ENCODE peak calls at places on chromosome 21, in six cellular contexts. B is A549, W is K562, J is esophagus muscularis mucosa, T is ovary, Y is stomach. E is an unnamed sample.
A peak's percentile ranks its signal among the peaks of the same experiment; 100 is the strongest.

GRCh38 chr21:36166705-36167104 is 10.1 kb downstream of the DOP1B start:
- DNase-seq in B (no peak), W (peak; percentile 45), J (no peak), T (no peak), Y (no peak), E (no peak)

GRCh38 chr21:29233611-29234540 is 64.8 kb upstream of the BACH1 start:
- DNase-seq in B (no peak), W (no peak), J (no peak), T (no peak), Y (no peak), E (no peak)

GRCh38 chr21:28336299-28336698 is 656.4 kb downstream of the LTN1 start:
- DNase-seq in B (peak; percentile 11), W (no peak), J (no peak), T (no peak), Y (peak; percentile 26), E (no peak)

GRCh38 chr21:28480091-28480869 is 512.4 kb downstream of the LTN1 start:
- DNase-seq in B (no peak), W (no peak), J (no peak), T (no peak), Y (no peak), E (no peak)

GRCh38 chr21:46127239-46128105 is 27.9 kb downstream of the FTCD start:
- DNase-seq in B (no peak), W (no peak), J (no peak), T (peak; percentile 31), Y (no peak), E (peak; percentile 11)

GRCh38 chr21:35643176-35643575 is 417.1 kb downstream of the SETD4 start:
- DNase-seq in B (no peak), W (no peak), J (peak; percentile 74), T (no peak), Y (no peak), E (no peak)

GRCh38 chr21:46229133-46229922 is 754 bp upstream of the LSS start:
- DNase-seq in B (no peak), W (peak; percentile 71), J (no peak), T (peak; percentile 76), Y (no peak), E (no peak)

GRCh38 chr21:30829659-30830058 is at the start of gene KRTAP7-1:
- DNase-seq in B (no peak), W (no peak), J (no peak), T (no peak), Y (no peak), E (no peak)

GRCh38 chr21:37546949-37547614 is 180.5 kb downstream of the DYRK1A start:
- DNase-seq in B (no peak), W (peak; percentile 57), J (no peak), T (no peak), Y (no peak), E (no peak)

GRCh38 chr21:26709090-26709489 is 136.0 kb upstream of the CYYR1 start:
- DNase-seq in B (no peak), W (no peak), J (no peak), T (no peak), Y (no peak), E (no peak)

GRCh38 chr21:14114251-14114650 is 96.5 kb downstream of the LIPI start:
- DNase-seq in B (no peak), W (no peak), J (no peak), T (no peak), Y (no peak), E (no peak)

GRCh38 chr21:40689816-40690215 is 157.1 kb downstream of the DSCAM start:
- DNase-seq in B (no peak), W (no peak), J (no peak), T (no peak), Y (no peak), E (no peak)

GRCh38 chr21:29701676-29702075 is 238.1 kb downstream of the GRIK1 start:
- DNase-seq in B (no peak), W (no peak), J (no peak), T (no peak), Y (no peak), E (no peak)

DNA sequence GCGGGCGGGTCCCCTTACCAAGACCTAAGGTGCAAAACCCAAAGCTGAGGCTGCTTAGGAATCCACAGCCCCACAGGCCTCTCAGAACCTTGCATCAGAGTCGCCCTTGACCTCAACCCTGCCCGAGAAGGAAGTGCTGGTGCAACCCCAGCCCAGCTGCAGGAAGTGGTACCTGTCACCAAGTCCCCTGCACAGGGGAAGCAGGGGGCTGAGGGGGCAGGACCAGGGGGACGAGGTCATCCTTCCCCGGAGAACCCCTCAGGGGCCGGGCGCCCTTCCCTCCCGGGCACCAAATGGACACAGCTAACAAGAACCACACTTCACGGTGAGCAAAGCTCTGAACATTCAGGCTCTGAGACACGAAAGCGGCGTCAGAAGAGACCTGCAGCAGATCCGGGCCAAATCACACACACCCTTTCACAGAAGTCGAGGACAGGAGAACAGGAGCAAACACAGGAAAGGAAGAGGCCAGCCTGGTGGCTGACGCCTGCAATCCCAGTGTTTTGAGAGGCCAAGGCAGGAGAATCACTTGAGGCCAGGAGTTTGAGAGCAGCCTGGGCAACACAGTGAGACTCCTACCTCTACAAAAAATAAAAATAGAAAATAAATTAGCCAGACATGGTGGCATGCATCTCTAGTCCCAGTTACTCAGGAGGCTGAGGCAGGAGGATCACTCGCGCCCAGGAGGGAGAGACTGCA is 6.4 kb downstream of the ITGB2 start:
- DNase-seq in B (no peak), W (no peak), J (no peak), T (no peak), Y (peak; percentile 59), E (no peak)
- TF ChIP-seq EP300 in B (no peak), W (no peak), J (no peak), T (no peak), Y (no peak), E (no peak)

GRCh38 chr21:45103966-45104520 is 29.7 kb downstream of the ADARB1 start:
- DNase-seq in B (no peak), W (no peak), J (no peak), T (no peak), Y (no peak), E (no peak)
- H3K4me1 ChIP-seq in B (peaks cover 19% of the 10 kb centered on the region), W (no peaks in the 10 kb centered on the region), J (peaks cover 86% of the 10 kb centered on the region), T (peaks cover 4% of the 10 kb centered on the region), Y (peaks cover 23% of the 10 kb centered on the region), E (peaks cover 56% of the 10 kb centered on the region)

DNA sequence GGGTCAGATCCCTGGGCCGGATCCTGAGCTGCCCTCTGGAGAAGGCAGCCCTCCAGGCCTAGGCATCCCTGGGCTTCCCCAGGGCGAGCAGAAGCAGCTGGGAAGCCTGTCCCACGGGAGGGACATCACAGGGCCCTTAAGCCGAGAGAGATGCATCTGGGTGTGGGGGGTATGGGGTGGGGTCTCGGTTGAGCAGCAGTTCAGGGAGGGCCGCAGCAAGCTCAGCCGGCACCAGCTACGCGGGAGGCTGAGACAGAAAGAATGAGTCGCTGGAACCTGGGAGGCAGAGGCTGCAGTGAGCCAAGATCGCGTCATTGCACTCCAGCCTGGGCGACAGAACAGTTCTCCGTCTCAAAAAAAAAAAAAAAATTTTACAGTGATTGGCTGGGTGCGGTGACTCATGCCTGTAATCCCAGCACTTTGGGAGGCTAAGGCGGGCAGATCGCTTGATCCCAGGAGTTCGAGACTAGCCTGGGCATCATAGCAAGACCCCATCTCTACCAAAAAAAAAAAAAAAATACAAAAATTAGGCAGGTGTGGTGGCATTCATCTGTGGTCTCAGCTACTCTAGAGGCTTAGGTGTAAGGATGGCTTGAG is 37.7 kb downstream of the RRP1 start:
- DNase-seq in B (peak; percentile 41), W (peak; percentile 43), J (no peak), T (no peak), Y (no peak), E (no peak)
- H3K4me3 ChIP-seq in B (no peak overlapping the region), W (no peak overlapping the region), J (no peak overlapping the region), T (no peak overlapping the region), Y (no peak overlapping the region), E (no peak overlapping the region)

GRCh38 chr21:25636727-25637126 is 2.3 kb upstream of the JAM2 start:
- DNase-seq in B (no peak), W (no peak), J (no peak), T (no peak), Y (no peak), E (no peak)
- TF ChIP-seq EP300 in B (no peak), W (no peak), J (no peak), T (no peak), Y (no peak), E (no peak)

GRCh38 chr21:38910390-38911008 is 104.8 kb downstream of the ETS2 start:
- DNase-seq in B (peak; percentile 49), W (no peak), J (no peak), T (no peak), Y (no peak), E (no peak)

GRCh38 chr21:38912789-38913119 is 107.0 kb downstream of the ETS2 start:
- DNase-seq in B (no peak), W (no peak), J (no peak), T (no peak), Y (no peak), E (no peak)

GRCh38 chr21:38912355-38912619 is 106.6 kb downstream of the ETS2 start:
- DNase-seq in B (no peak), W (no peak), J (no peak), T (no peak), Y (no peak), E (no peak)

GRCh38 chr21:38913120-38913975 is 107.6 kb downstream of the ETS2 start:
- DNase-seq in B (peak; percentile 79), W (peak; percentile 49), J (peak; percentile 93), T (peak; percentile 87), Y (peak; percentile 93), E (peak; percentile 63)

DNA sequence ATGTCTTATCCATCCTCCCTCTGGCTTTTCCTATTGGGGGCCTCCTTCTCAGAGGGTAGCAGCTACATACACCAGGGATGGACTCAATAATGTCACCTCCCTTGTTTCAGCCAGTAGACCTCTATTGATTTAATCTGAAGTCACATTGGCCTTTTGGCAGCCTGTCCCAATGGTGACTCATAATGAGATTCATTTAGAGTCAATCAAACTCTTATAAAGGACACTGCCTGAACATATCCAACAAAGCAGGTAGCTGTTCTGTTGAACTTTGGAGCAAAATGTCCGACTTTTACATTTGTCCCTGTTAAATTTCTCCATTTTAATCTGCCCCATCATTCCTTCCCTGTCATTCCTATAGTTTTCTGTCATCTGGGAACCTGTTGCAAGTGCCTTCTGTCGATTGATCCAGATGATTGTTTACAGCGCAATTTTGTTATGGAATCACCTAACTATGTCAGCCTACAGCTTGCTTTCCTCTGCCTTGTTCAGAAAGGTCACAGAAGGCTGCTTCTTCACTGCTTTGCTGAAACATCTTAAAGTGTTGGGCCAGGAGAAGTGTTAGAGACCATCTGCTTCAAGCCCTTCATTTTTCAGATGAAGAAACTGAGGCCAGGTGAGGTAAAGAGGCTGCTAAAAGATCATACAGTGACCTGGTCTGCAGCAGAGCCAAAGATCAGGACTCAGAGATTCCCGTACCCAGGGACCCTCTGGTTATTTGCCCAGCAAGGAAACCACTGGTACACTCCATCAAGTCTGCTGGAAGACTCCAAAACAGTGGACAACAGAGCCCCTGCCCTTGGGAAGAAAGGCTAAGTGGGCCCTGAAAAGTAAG is 106.0 kb downstream of the ETS2 start:
- DNase-seq in B (no peak), W (no peak), J (peak; percentile 64), T (no peak), Y (no peak), E (no peak)
- H3K4me1 ChIP-seq in B (peaks cover 49% of the 10 kb centered on the region), W (peaks cover 13% of the 10 kb centered on the region), J (peaks cover 53% of the 10 kb centered on the region), T (peaks cover 21% of the 10 kb centered on the region), Y (peaks cover 56% of the 10 kb centered on the region), E (peaks cover 14% of the 10 kb centered on the region)

GRCh38 chr21:16310191-16310590 is 580.4 kb downstream of the USP25 start:
- DNase-seq in B (no peak), W (no peak), J (no peak), T (no peak), Y (no peak), E (no peak)
- H3K4me3 ChIP-seq in B (no peak overlapping the region), W (no peak overlapping the region), J (no peak overlapping the region), T (no peak overlapping the region), Y (no peak overlapping the region), E (peak overlapping the region; percentile 4)

GRCh38 chr21:20024727-20025126 is 973.5 kb upstream of the NCAM2 start:
- DNase-seq in B (no peak), W (no peak), J (no peak), T (no peak), Y (no peak), E (no peak)
- TF ChIP-seq EP300 in B (no peak), W (no peak), J (no peak), T (no peak), Y (no peak), E (no peak)